ENCODE peak calls at places on chromosomes 6 and 20, in four cellular contexts. V is heart right ventricle, E is upper lobe of right lung, D is endothelial cell of umbilical vein. I is an unnamed sample.
A peak's percentile ranks its signal among the peaks of the same experiment; 100 is the strongest.

GRCh38 chr6:37717836-37718251 is 20.2 kb upstream of the MDGA1 start:
- DNase-seq in V (no peak), E (no peak), D (peak; percentile 61), I (no peak)

GRCh38 chr6:139713911-139714527 is 339.6 kb upstream of the CITED2 start:
- DNase-seq in V (no peak), E (no peak), D (no peak), I (no peak)

GRCh38 chr20:51085761-51086160 is 62.9 kb upstream of the KCNG1 start:
- DNase-seq in V (no peak), E (no peak), D (no peak), I (no peak)

GRCh38 chr6:71886184-71887005 is at the start of gene RIMS1:
- DNase-seq in V (peak; percentile 13), E (peak; percentile 69), D (no peak), I (peak; percentile 69)

GRCh38 chr6:141265748-141266647 is 866.7 kb upstream of the GJE1 start:
- DNase-seq in V (no peak), E (no peak), D (no peak), I (no peak)

GRCh38 chr20:19886666-19887288 is 128.7 kb downstream of the RIN2 start:
- DNase-seq in V (no peak), E (no peak), D (no peak), I (no peak)

GRCh38 chr6:146893690-146894089 is 294.9 kb downstream of the ADGB start:
- DNase-seq in V (no peak), E (no peak), D (no peak), I (no peak)

GRCh38 chr6:22145823-22146379 is 150.9 kb downstream of the PRL start:
- DNase-seq in V (no peak), E (no peak), D (peak; percentile 69), I (peak; percentile 81)

GRCh38 chr6:169495601-169496000 is 206.2 kb downstream of the WDR27 start:
- DNase-seq in V (no peak), E (no peak), D (no peak), I (no peak)

GRCh38 chr6:167485186-167485978 is 160.5 kb downstream of the TTLL2 start:
- DNase-seq in V (no peak), E (no peak), D (peak; percentile 55), I (peak; percentile 42)

GRCh38 chr6:87183687-87184086 is 28.3 kb downstream of the ZNF292 start:
- DNase-seq in V (no peak), E (no peak), D (no peak), I (no peak)

GRCh38 chr6:154127638-154128037 is 88.6 kb downstream of the OPRM1 start:
- DNase-seq in V (no peak), E (no peak), D (peak; percentile 4), I (no peak)

GRCh38 chr6:24205020-24205492 is 79.0 kb downstream of the NRSN1 start:
- DNase-seq in V (no peak), E (no peak), D (peak; percentile 65), I (no peak)

GRCh38 chr20:35116258-35116657 is 23.7 kb upstream of the TRPC4AP start:
- DNase-seq in V (no peak), E (no peak), D (no peak), I (no peak)

DNA sequence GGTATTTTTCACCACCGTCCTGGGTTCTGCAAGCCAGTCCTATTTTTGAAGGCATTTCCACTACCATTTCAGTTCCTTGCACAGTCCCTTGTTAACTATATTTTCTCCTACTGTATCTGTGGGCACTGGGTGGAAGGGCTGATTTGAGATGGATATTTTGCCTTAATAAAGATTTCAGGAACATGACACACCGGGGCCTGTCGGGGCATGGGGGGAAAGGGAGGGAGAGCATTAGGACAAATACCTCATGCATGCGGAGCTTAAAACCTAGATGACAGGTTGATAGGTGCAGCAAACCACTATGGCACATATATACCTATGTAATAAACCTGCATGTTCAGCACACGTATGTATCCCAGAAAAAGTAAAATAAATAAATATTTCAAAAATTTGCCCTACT is 22.4 kb downstream of the STK38 start:
- DNase-seq in V (no peak), E (no peak), D (no peak), I (no peak)
- H3K27ac ChIP-seq in V (no peak overlapping the region), E (no peak overlapping the region), D (no peak overlapping the region), I (no peak overlapping the region)

DNA sequence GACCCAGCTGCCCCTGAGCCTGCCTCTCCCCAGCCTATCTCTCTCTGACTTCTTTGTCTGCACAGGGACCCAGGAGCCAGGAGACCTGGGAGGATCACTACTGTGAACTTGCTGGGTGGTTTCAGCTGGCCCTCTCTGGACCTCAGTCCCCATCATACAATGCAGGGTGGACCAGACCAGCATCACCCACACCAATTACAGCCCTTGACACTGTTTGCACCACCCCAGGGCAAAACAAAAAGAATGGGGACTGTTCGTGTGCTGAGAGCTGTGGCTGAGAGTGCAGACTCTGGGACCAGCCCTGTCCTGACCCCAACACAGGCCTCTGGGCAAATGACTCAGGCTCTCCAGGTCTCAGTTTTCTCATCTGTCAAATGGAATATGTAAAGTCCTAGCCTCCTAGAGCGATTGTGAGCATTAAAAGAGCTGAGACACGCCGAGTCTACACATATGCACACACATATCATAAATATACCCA is 25.4 kb downstream of the PTGIS start:
- DNase-seq in V (no peak), E (no peak), D (no peak), I (no peak)
- H3K27ac ChIP-seq in V (no peak overlapping the region), E (no peak overlapping the region), D (no peak overlapping the region), I (no peak overlapping the region)

DNA sequence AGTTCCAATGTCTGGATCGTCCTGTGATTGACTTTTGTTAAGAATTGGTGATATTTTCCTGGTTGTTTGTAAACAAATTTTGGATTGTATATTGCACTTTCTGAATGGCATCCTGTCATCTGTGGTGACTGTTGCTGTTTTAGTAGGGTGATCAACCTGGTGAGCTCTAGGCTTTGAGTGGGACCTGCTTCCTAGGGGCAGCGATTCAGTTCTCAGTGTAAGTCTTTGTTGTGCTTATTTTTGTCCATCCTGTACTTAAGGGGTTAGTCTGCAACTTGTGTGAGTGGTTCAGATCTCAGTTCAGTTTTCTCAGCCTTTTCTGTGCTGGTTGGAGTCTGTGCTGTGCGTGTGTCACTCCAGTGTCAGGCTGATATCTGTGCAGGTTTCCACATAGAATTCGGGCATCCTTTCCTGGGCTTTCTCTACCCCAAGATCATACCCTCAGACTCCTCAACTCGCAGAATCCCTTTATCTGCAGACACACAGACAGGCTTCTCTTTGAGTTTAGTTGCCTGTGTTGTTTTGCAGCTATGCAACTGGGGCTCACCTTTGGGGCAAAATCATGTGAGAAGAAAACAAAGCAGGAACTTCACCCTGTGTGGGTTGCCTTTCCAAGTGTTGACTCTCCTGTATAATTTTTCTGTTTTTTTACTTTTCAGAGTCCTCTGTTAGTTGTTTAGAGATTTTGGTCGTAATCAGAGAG is 177.7 kb downstream of the FARS2 start:
- DNase-seq in V (no peak), E (no peak), D (peak; percentile 3), I (no peak)
- H3K27ac ChIP-seq in V (no peak overlapping the region), E (no peak overlapping the region), D (no peak overlapping the region), I (no peak overlapping the region)

DNA sequence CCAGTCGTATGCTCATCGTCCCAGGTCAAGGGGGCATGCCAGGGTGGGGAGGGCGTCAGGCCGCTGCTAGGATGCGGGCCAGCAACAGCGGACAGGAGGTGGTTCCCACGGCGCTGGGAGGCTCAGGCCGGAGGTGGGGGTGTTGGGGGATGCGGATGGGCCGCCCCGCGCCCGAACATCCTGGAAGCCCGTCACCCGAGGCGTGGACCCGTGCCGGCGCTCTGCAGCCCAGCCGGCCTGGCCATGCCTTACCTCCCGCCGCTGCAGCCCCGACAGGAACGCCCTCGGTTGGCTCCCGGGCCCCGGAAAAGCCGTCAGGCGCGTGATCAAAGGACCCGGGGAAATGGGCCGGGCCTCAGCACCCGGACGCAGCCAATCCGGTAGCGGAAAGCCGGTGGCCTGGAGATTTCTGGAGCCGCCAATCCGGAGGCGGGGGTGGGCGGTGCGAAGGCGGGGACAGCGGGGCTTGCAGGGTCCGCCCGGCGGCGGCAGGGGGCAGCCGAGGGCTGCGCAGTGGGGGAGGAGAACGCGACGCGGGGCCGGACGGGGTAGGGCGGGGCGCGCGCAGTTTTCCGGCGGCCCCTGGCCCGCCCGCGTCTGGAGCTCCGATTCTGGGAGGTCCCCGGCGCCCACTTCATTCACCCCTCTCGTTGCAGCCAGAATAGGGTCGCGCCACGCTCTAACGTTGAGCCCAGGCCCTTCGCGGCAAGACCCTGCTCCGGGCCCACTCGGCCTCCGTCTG is at the start of gene SMIM29:
- DNase-seq in V (peak; percentile 97), E (peak; percentile 99), D (peak; percentile 90), I (peak; percentile 94)
- H3K27ac ChIP-seq in V (peak within 1 kb of the TSS; percentile 98), E (peak within 1 kb of the TSS; percentile 93), D (peak within 1 kb of the TSS; percentile 81), I (peak within 1 kb of the TSS; percentile 97)

GRCh38 chr6:163417595-163417994 is 3.1 kb downstream of the QKI start:
- DNase-seq in V (no peak), E (no peak), D (peak; percentile 81), I (no peak)
- H3K27ac ChIP-seq in V (peak overlapping the region; percentile 100), E (peak overlapping the region; percentile 95), D (peak overlapping the region; percentile 71), I (peak overlapping the region; percentile 99)

DNA sequence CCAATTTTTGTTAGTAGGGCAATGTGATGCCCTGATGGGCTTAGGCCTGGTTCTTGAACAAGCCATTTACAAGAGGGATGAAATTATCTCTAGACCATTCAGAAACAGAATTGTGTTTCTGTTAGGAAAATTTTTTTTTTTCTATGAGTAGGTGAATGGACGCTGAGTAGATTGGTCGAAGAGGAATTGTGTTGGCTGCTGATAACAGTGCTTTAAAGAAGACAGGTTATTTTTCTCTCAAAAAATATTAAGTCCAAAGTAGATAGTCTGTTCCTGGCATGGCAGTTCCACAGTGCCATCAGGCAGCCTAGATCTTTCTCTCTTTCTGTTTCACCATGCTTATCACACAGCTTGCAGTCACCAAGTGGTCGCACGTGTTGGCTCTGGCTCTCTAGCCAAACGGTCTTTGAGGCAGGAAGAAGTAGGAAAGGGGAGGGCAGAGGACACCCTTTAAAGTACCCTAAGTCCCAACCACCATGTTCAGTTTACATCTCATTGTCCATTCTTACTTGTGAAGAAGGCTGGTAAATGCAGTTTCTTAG is 22.4 kb upstream of the SERINC3 start:
- DNase-seq in V (no peak), E (no peak), D (no peak), I (no peak)
- H3K27ac ChIP-seq in V (no peak overlapping the region), E (no peak overlapping the region), D (no peak overlapping the region), I (no peak overlapping the region)

DNA sequence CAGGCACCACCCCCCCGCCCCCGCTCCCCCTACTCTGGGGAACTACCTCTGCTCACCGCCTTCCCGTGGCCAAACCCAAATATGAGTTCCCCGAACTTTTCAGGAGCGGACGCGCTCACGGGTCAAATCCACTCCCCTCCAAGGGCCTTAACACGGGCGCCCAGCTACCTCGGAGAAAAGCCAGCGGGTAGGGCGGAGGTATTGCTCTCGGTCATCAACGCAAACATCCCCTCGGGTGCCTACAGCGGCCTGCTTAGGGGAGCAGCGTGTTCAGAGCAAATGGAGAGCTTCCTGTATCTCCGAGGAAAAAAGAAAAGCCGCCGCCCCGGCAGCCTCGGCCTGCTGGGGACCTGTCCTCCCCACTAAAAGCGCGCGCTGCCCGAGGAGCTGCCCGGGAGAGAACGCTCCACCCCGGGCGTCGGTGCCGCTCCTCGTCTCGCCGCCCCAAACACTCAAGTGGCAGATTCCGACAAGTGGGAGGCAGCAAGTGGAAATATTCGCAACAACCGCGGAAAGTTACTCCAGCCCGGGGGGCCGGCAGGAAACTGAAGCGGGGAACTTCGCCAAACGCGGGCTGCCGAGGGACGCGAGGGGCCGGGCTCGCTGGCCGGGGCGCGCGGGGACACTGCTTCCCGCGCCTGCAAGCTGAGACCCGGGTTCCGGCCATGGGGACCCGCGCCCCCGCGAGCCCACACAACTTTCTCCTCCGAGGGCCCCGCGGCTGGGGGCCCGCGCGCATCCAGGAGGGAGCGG is 669 bp downstream of the PTPRT start:
- DNase-seq in V (no peak), E (no peak), D (no peak), I (no peak)
- H3K27ac ChIP-seq in V (no peak overlapping the region), E (no peak overlapping the region), D (no peak overlapping the region), I (no peak overlapping the region)

I was measured in caudate nucleus.